ENCODE peak calls at places on chromosome 2, in six cellular contexts. One of them, this sample, is unnamed.

GRCh38 chr2:150586858-150587257 is 99.4 kb upstream of the RND3 start:
- DNase-seq in H7: no peak
- DNase-seq in astrocyte of the cerebellum: no peak
- DNase-seq in WERI-Rb-1: no peak
- DNase-seq in retinal pigment epithelial cell: no peak
- DNase-seq in heart right ventricle: no peak
- DNase-seq in this sample: peak; percentile 79

GRCh38 chr2:239360008-239360407 is 40.8 kb downstream of the HDAC4 start:
- DNase-seq in H7: no peak
- DNase-seq in astrocyte of the cerebellum: no peak
- DNase-seq in WERI-Rb-1: no peak
- DNase-seq in retinal pigment epithelial cell: no peak
- DNase-seq in heart right ventricle: no peak
- DNase-seq in this sample: no peak

GRCh38 chr2:27378096-27378808 is 2.3 kb downstream of the ZNF513 start:
- DNase-seq in H7: peak; percentile 56
- DNase-seq in astrocyte of the cerebellum: no peak
- DNase-seq in WERI-Rb-1: peak; percentile 37
- DNase-seq in retinal pigment epithelial cell: no peak
- DNase-seq in heart right ventricle: no peak
- DNase-seq in this sample: no peak

GRCh38 chr2:172168917-172169346 is 66.2 kb upstream of the DLX2 start:
- DNase-seq in H7: no peak
- DNase-seq in astrocyte of the cerebellum: peak; percentile 40
- DNase-seq in WERI-Rb-1: no peak
- DNase-seq in retinal pigment epithelial cell: no peak
- DNase-seq in heart right ventricle: no peak
- DNase-seq in this sample: peak; percentile 60

GRCh38 chr2:110823165-110823564 is 90.8 kb downstream of the ACOXL start:
- DNase-seq in H7: no peak
- DNase-seq in astrocyte of the cerebellum: no peak
- DNase-seq in WERI-Rb-1: no peak
- DNase-seq in retinal pigment epithelial cell: no peak
- DNase-seq in heart right ventricle: no peak
- DNase-seq in this sample: no peak

GRCh38 chr2:210833403-210833802 is 277.0 kb downstream of the CPS1 start:
- DNase-seq in H7: no peak
- DNase-seq in astrocyte of the cerebellum: no peak
- DNase-seq in WERI-Rb-1: no peak
- DNase-seq in retinal pigment epithelial cell: no peak
- DNase-seq in heart right ventricle: no peak
- DNase-seq in this sample: no peak

GRCh38 chr2:218035463-218036100 is 32.8 kb upstream of the TNS1 start:
- DNase-seq in H7: no peak
- DNase-seq in astrocyte of the cerebellum: no peak
- DNase-seq in WERI-Rb-1: no peak
- DNase-seq in retinal pigment epithelial cell: no peak
- DNase-seq in heart right ventricle: no peak
- DNase-seq in this sample: no peak

GRCh38 chr2:98348066-98348561 is 1.9 kb downstream of the CNGA3 start:
- DNase-seq in H7: peak; percentile 76
- DNase-seq in astrocyte of the cerebellum: no peak
- DNase-seq in WERI-Rb-1: peak; percentile 81
- DNase-seq in retinal pigment epithelial cell: no peak
- DNase-seq in heart right ventricle: no peak
- DNase-seq in this sample: no peak

GRCh38 chr2:100405403-100406119 is 11.9 kb downstream of the CHST10 start:
- DNase-seq in H7: no peak
- DNase-seq in astrocyte of the cerebellum: no peak
- DNase-seq in WERI-Rb-1: no peak
- DNase-seq in retinal pigment epithelial cell: no peak
- DNase-seq in heart right ventricle: no peak
- DNase-seq in this sample: no peak

GRCh38 chr2:152718909-152719645 is 657 bp downstream of the ARL6IP6 start:
- DNase-seq in H7: peak; percentile 42
- DNase-seq in astrocyte of the cerebellum: no peak
- DNase-seq in WERI-Rb-1: peak; percentile 75
- DNase-seq in retinal pigment epithelial cell: no peak
- DNase-seq in heart right ventricle: no peak
- DNase-seq in this sample: peak; percentile 30

GRCh38 chr2:70145851-70146739 is 44.7 kb downstream of the C2orf42 start:
- DNase-seq in H7: no peak
- DNase-seq in astrocyte of the cerebellum: no peak
- DNase-seq in WERI-Rb-1: no peak
- DNase-seq in retinal pigment epithelial cell: no peak
- DNase-seq in heart right ventricle: no peak
- DNase-seq in this sample: no peak

GRCh38 chr2:155391613-155392012 is 693.1 kb downstream of the KCNJ3 start:
- DNase-seq in H7: no peak
- DNase-seq in astrocyte of the cerebellum: no peak
- DNase-seq in WERI-Rb-1: no peak
- DNase-seq in retinal pigment epithelial cell: no peak
- DNase-seq in heart right ventricle: no peak
- DNase-seq in this sample: no peak

GRCh38 chr2:235514627-235515363 is 21.0 kb downstream of the AGAP1 start:
- DNase-seq in H7: peak; percentile 75
- DNase-seq in astrocyte of the cerebellum: no peak
- DNase-seq in WERI-Rb-1: peak; percentile 38
- DNase-seq in retinal pigment epithelial cell: no peak
- DNase-seq in heart right ventricle: no peak
- DNase-seq in this sample: no peak

GRCh38 chr2:118881490-118882129 is 34.2 kb upstream of the EN1 start:
- DNase-seq in H7: peak; percentile 48
- DNase-seq in astrocyte of the cerebellum: peak; percentile 8
- DNase-seq in WERI-Rb-1: peak; percentile 79
- DNase-seq in retinal pigment epithelial cell: peak; percentile 8
- DNase-seq in heart right ventricle: peak; percentile 27
- DNase-seq in this sample: peak; percentile 11

GRCh38 chr2:71811157-71811556 is 336.5 kb downstream of the CYP26B1 start:
- DNase-seq in H7: no peak
- DNase-seq in astrocyte of the cerebellum: no peak
- DNase-seq in WERI-Rb-1: no peak
- DNase-seq in retinal pigment epithelial cell: no peak
- DNase-seq in heart right ventricle: no peak
- DNase-seq in this sample: no peak

GRCh38 chr2:1744151-1744445 is 217 bp downstream of the PXDN start:
- DNase-seq in H7: no peak
- DNase-seq in astrocyte of the cerebellum: no peak
- DNase-seq in WERI-Rb-1: no peak
- DNase-seq in retinal pigment epithelial cell: no peak
- DNase-seq in heart right ventricle: peak; percentile 39
- DNase-seq in this sample: peak; percentile 47

GRCh38 chr2:232516556-232516955 is 3.6 kb upstream of the PRSS56 start:
- DNase-seq in H7: no peak
- DNase-seq in astrocyte of the cerebellum: no peak
- DNase-seq in WERI-Rb-1: no peak
- DNase-seq in retinal pigment epithelial cell: no peak
- DNase-seq in heart right ventricle: no peak
- DNase-seq in this sample: no peak

GRCh38 chr2:123566291-123566946 is 458.7 kb upstream of the CNTNAP5 start:
- DNase-seq in H7: no peak
- DNase-seq in astrocyte of the cerebellum: no peak
- DNase-seq in WERI-Rb-1: no peak
- DNase-seq in retinal pigment epithelial cell: no peak
- DNase-seq in heart right ventricle: no peak
- DNase-seq in this sample: no peak

GRCh38 chr2:120670371-120670770 is 65.3 kb upstream of the GLI2 start:
- DNase-seq in H7: no peak
- DNase-seq in astrocyte of the cerebellum: no peak
- DNase-seq in WERI-Rb-1: no peak
- DNase-seq in retinal pigment epithelial cell: no peak
- DNase-seq in heart right ventricle: no peak
- DNase-seq in this sample: no peak

GRCh38 chr2:168050377-168050776 is 197.0 kb downstream of the STK39 start:
- DNase-seq in H7: peak; percentile 47
- DNase-seq in astrocyte of the cerebellum: no peak
- DNase-seq in WERI-Rb-1: peak; percentile 76
- DNase-seq in retinal pigment epithelial cell: no peak
- DNase-seq in heart right ventricle: no peak
- DNase-seq in this sample: no peak

GRCh38 chr2:65039640-65040039 is 16.6 kb upstream of the CEP68 start:
- DNase-seq in H7: no peak
- DNase-seq in astrocyte of the cerebellum: no peak
- DNase-seq in WERI-Rb-1: no peak
- DNase-seq in retinal pigment epithelial cell: no peak
- DNase-seq in heart right ventricle: no peak
- DNase-seq in this sample: no peak

GRCh38 chr2:233115761-233116160 is 55.6 kb downstream of the INPP5D start:
- DNase-seq in H7: no peak
- DNase-seq in astrocyte of the cerebellum: peak; percentile 11
- DNase-seq in WERI-Rb-1: no peak
- DNase-seq in retinal pigment epithelial cell: no peak
- DNase-seq in heart right ventricle: no peak
- DNase-seq in this sample: peak; percentile 7

GRCh38 chr2:223692227-223692947 is 90.2 kb upstream of the SCG2 start:
- DNase-seq in H7: peak; percentile 36
- DNase-seq in astrocyte of the cerebellum: no peak
- DNase-seq in WERI-Rb-1: peak; percentile 67
- DNase-seq in retinal pigment epithelial cell: no peak
- DNase-seq in heart right ventricle: no peak
- DNase-seq in this sample: peak; percentile 51

GRCh38 chr2:102159295-102159694 is 16.7 kb downstream of the IL1R1 start:
- DNase-seq in H7: no peak
- DNase-seq in astrocyte of the cerebellum: no peak
- DNase-seq in WERI-Rb-1: no peak
- DNase-seq in retinal pigment epithelial cell: no peak
- DNase-seq in heart right ventricle: no peak
- DNase-seq in this sample: no peak

GRCh38 chr2:170162261-170162612 is 15.7 kb upstream of the MYO3B start:
- DNase-seq in H7: no peak
- DNase-seq in astrocyte of the cerebellum: no peak
- DNase-seq in WERI-Rb-1: no peak
- DNase-seq in retinal pigment epithelial cell: no peak
- DNase-seq in heart right ventricle: no peak
- DNase-seq in this sample: peak; percentile 63

GRCh38 chr2:109421101-109421500 is 192.7 kb downstream of the SEPTIN10 start:
- DNase-seq in H7: no peak
- DNase-seq in astrocyte of the cerebellum: no peak
- DNase-seq in WERI-Rb-1: no peak
- DNase-seq in retinal pigment epithelial cell: no peak
- DNase-seq in heart right ventricle: no peak
- DNase-seq in this sample: no peak
- H3K4me3 ChIP-seq in H7: no peak overlapping the region
- H3K4me3 ChIP-seq in astrocyte of the cerebellum: no peak overlapping the region
- H3K4me3 ChIP-seq in WERI-Rb-1: no peak overlapping the region
- H3K4me3 ChIP-seq in retinal pigment epithelial cell: no peak overlapping the region
- H3K4me3 ChIP-seq in heart right ventricle: no peak overlapping the region
- H3K4me3 ChIP-seq in this sample: no peak overlapping the region

GRCh38 chr2:169077674-169078240 is 8.4 kb downstream of the DHRS9 start:
- DNase-seq in H7: no peak
- DNase-seq in astrocyte of the cerebellum: no peak
- DNase-seq in WERI-Rb-1: no peak
- DNase-seq in retinal pigment epithelial cell: no peak
- DNase-seq in heart right ventricle: no peak
- DNase-seq in this sample: no peak

GRCh38 chr2:169082995-169083394 is 13.6 kb downstream of the DHRS9 start:
- DNase-seq in H7: no peak
- DNase-seq in astrocyte of the cerebellum: no peak
- DNase-seq in WERI-Rb-1: no peak
- DNase-seq in retinal pigment epithelial cell: no peak
- DNase-seq in heart right ventricle: no peak
- DNase-seq in this sample: no peak

GRCh38 chr2:169081551-169081950 is 12.2 kb downstream of the DHRS9 start:
- DNase-seq in H7: no peak
- DNase-seq in astrocyte of the cerebellum: no peak
- DNase-seq in WERI-Rb-1: no peak
- DNase-seq in retinal pigment epithelial cell: peak; percentile 66
- DNase-seq in heart right ventricle: no peak
- DNase-seq in this sample: no peak

GRCh38 chr2:169080250-169081035 is 11.1 kb downstream of the DHRS9 start:
- DNase-seq in H7: no peak
- DNase-seq in astrocyte of the cerebellum: no peak
- DNase-seq in WERI-Rb-1: no peak
- DNase-seq in retinal pigment epithelial cell: no peak
- DNase-seq in heart right ventricle: no peak
- DNase-seq in this sample: no peak
- H3K4me3 ChIP-seq in H7: no peak overlapping the region
- H3K4me3 ChIP-seq in astrocyte of the cerebellum: no peak overlapping the region
- H3K4me3 ChIP-seq in WERI-Rb-1: no peak overlapping the region
- H3K4me3 ChIP-seq in retinal pigment epithelial cell: no peak overlapping the region
- H3K4me3 ChIP-seq in heart right ventricle: no peak overlapping the region
- H3K4me3 ChIP-seq in this sample: no peak overlapping the region

GRCh38 chr2:8527676-8528075 is 154.2 kb upstream of the ID2 start:
- DNase-seq in H7: no peak
- DNase-seq in astrocyte of the cerebellum: no peak
- DNase-seq in WERI-Rb-1: no peak
- DNase-seq in retinal pigment epithelial cell: no peak
- DNase-seq in heart right ventricle: no peak
- DNase-seq in this sample: no peak

GRCh38 chr2:8525582-8526402 is 156.1 kb upstream of the ID2 start:
- DNase-seq in H7: peak; percentile 75
- DNase-seq in astrocyte of the cerebellum: peak; percentile 15
- DNase-seq in WERI-Rb-1: peak; percentile 84
- DNase-seq in retinal pigment epithelial cell: no peak
- DNase-seq in heart right ventricle: peak; percentile 78
- DNase-seq in this sample: peak; percentile 63

GRCh38 chr2:8526403-8526696 is 155.5 kb upstream of the ID2 start:
- DNase-seq in H7: no peak
- DNase-seq in astrocyte of the cerebellum: no peak
- DNase-seq in WERI-Rb-1: no peak
- DNase-seq in retinal pigment epithelial cell: no peak
- DNase-seq in heart right ventricle: no peak
- DNase-seq in this sample: no peak

GRCh38 chr2:8525236-8525581 is 156.6 kb upstream of the ID2 start:
- DNase-seq in H7: no peak
- DNase-seq in astrocyte of the cerebellum: no peak
- DNase-seq in WERI-Rb-1: no peak
- DNase-seq in retinal pigment epithelial cell: no peak
- DNase-seq in heart right ventricle: no peak
- DNase-seq in this sample: no peak

DNA sequence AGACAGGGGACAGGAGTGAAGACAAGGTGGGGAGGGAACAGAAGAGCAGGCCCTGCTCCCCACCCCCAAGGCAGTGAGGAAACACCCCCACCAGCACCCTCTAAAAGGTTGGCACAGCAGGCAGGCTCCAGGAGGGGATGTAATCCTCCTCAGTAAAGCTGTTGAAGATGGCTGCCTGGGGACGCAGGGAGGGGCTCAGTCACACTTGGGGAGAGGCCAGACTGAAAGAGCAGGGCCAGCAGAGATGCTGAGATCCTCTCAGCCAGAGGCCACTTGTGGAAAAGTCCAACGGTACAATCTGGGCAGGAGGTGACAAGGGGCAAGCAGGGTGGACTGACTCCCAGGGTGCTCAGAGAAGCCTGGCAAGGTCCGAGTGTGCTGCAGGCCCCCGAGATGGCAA is 154.8 kb upstream of the ID2 start:
- DNase-seq in H7: no peak
- DNase-seq in astrocyte of the cerebellum: no peak
- DNase-seq in WERI-Rb-1: peak; percentile 48
- DNase-seq in retinal pigment epithelial cell: no peak
- DNase-seq in heart right ventricle: no peak
- DNase-seq in this sample: no peak
- H3K4me3 ChIP-seq in H7: no peak overlapping the region
- H3K4me3 ChIP-seq in astrocyte of the cerebellum: no peak overlapping the region
- H3K4me3 ChIP-seq in WERI-Rb-1: no peak overlapping the region
- H3K4me3 ChIP-seq in retinal pigment epithelial cell: no peak overlapping the region
- H3K4me3 ChIP-seq in heart right ventricle: no peak overlapping the region
- H3K4me3 ChIP-seq in this sample: no peak overlapping the region

GRCh38 chr2:188976545-188977268 is 2.5 kb downstream of the COL3A1 start:
- DNase-seq in H7: no peak
- DNase-seq in astrocyte of the cerebellum: no peak
- DNase-seq in WERI-Rb-1: no peak
- DNase-seq in retinal pigment epithelial cell: no peak
- DNase-seq in heart right ventricle: no peak
- DNase-seq in this sample: peak; percentile 54
- H3K4me3 ChIP-seq in H7: no peak overlapping the region
- H3K4me3 ChIP-seq in astrocyte of the cerebellum: peak overlapping the region; percentile 31
- H3K4me3 ChIP-seq in WERI-Rb-1: no peak overlapping the region
- H3K4me3 ChIP-seq in retinal pigment epithelial cell: no peak overlapping the region
- H3K4me3 ChIP-seq in heart right ventricle: peak overlapping the region; percentile 35
- H3K4me3 ChIP-seq in this sample: peak overlapping the region; percentile 100